ENCODE peak calls at places on chromosomes 16 and 17, in nine cellular contexts. N is MCF 10A; P is neural crest cell; R is iris pigment epithelial cell; B is heart right ventricle; V is H7; S is NCI-H1694 treated with DMSO at 0.1 percent for 48 hours; A is glutamatergic neuron; W is naive thymus-derived CD8-positive, alpha-beta T cell. E is an unnamed sample.

GRCh38 chr17:7703584-7704574 is 1.1 kb upstream of the EFNB3 start:
- DNase-seq in N (no peak), P (no peak), R (peak), B (no peak), V (peak), S (no peak), A (peak), W (no peak), E (peak)

GRCh38 chr17:71438631-71439146 is 682.1 kb upstream of the SOX9 start:
- DNase-seq in N (peak), P (no peak), R (peak), B (no peak), V (no peak), S (peak), A (peak), W (no peak), E (no peak)

GRCh38 chr16:71635632-71636031 is 9.6 kb downstream of the MARVELD3 start:
- DNase-seq in N (no peak), P (no peak), R (no peak), B (no peak), V (no peak), S (no peak), A (no peak), W (no peak), E (no peak)

GRCh38 chr17:46733837-46734516 is 84.5 kb downstream of the WNT3 start:
- DNase-seq in N (peak), P (no peak), R (peak), B (no peak), V (no peak), S (no peak), A (no peak), W (no peak), E (no peak)

GRCh38 chr17:47708312-47708863 is 14.4 kb downstream of the TBKBP1 start:
- DNase-seq in N (no peak), P (no peak), R (no peak), B (no peak), V (no peak), S (no peak), A (no peak), W (no peak), E (no peak)

GRCh38 chr17:28615260-28615940 is 1.4 kb upstream of the RSKR start:
- DNase-seq in N (no peak), P (no peak), R (no peak), B (no peak), V (no peak), S (no peak), A (no peak), W (no peak), E (no peak)

GRCh38 chr17:5584383-5584951 is at the start of gene NLRP1:
- DNase-seq in N (peak), P (no peak), R (peak), B (peak), V (no peak), S (no peak), A (no peak), W (peak), E (peak)

GRCh38 chr17:13953871-13954270 is 115.4 kb upstream of the COX10 start:
- DNase-seq in N (no peak), P (no peak), R (peak), B (no peak), V (no peak), S (no peak), A (no peak), W (no peak), E (no peak)

GRCh38 chr17:15952916-15953865 is 8.3 kb downstream of the ADORA2B start:
- DNase-seq in N (no peak), P (no peak), R (no peak), B (no peak), V (no peak), S (no peak), A (no peak), W (no peak), E (no peak)

GRCh38 chr17:80331820-80332219 is 71.2 kb downstream of the RNF213 start:
- DNase-seq in N (no peak), P (no peak), R (no peak), B (no peak), V (no peak), S (no peak), A (no peak), W (no peak), E (no peak)

E was measured in Jurkat, Clone E6-1.